ENCODE peak calls at places on chromosomes 12 and 14, in ten cellular contexts. I is A549, R is sigmoid colon, P is tibial nerve, H is esophagus muscularis mucosa, T is upper lobe of left lung, Y is stomach, G is HepG2, S is SK-N-SH, A is K562. N is an unnamed sample.

GRCh38 chr12:12715459-12716150 is 1.6 kb upstream of the CDKN1B start:
- DNase-seq in S (no peak), H (peak; percentile 87), I (peak; percentile 12), Y (no peak), P (no peak), T (no peak), G (no peak), R (no peak), A (peak; percentile 48), N (no peak)

GRCh38 chr12:74441872-74442271 is 95.8 kb upstream of the ATXN7L3B start:
- DNase-seq in S (no peak), H (no peak), A (no peak), R (no peak), P (no peak), T (no peak), I (no peak), Y (no peak), G (no peak), N (no peak)

GRCh38 chr12:10212623-10213131 is at the start of gene GABARAPL1:
- DNase-seq in H (peak; percentile 97), Y (peak; percentile 87), S (peak; percentile 91), P (peak; percentile 82), T (peak; percentile 97), G (peak; percentile 60), A (peak; percentile 74), I (peak; percentile 84), R (peak; percentile 96), N (peak; percentile 94)

GRCh38 chr14:103374121-103374520 is 11.1 kb upstream of the MARK3 start:
- DNase-seq in S (peak; percentile 79), Y (no peak), G (no peak), T (peak; percentile 40), H (no peak), A (no peak), P (no peak), R (no peak), I (no peak), N (no peak)

GRCh38 chr12:79251356-79251755 is 386.8 kb downstream of the SYT1 start:
- DNase-seq in R (no peak), Y (no peak), A (no peak), G (no peak), T (no peak), S (no peak), H (no peak), I (no peak), P (no peak), N (no peak)

GRCh38 chr14:92932448-92933395 is 9.8 kb downstream of the CHGA start:
- DNase-seq in T (peak; percentile 70), G (no peak), S (no peak), I (no peak), H (no peak), Y (no peak), R (no peak), A (no peak), P (no peak), N (no peak)

GRCh38 chr14:60630129-60630528 is 19.1 kb downstream of the SIX1 start:
- DNase-seq in Y (no peak), G (no peak), P (no peak), R (no peak), H (no peak), A (no peak), T (no peak), S (no peak), I (no peak), N (no peak)

GRCh38 chr12:12392428-12392827 is 35.5 kb downstream of the BORCS5 start:
- DNase-seq in G (no peak), P (no peak), A (peak; percentile 66), H (no peak), R (no peak), S (peak; percentile 43), T (no peak), I (no peak), Y (no peak), N (no peak)

GRCh38 chr14:77007339-77007974 is 21.1 kb downstream of the IRF2BPL start:
- DNase-seq in S (no peak), A (no peak), H (no peak), R (no peak), Y (no peak), I (no peak), T (no peak), P (no peak), G (no peak), N (no peak)

GRCh38 chr14:95727084-95727700 is 13.3 kb upstream of the TCL1A start:
- DNase-seq in I (no peak), G (no peak), H (peak; percentile 45), S (no peak), A (no peak), T (no peak), R (no peak), P (no peak), Y (no peak), N (no peak)

GRCh38 chr14:55610717-55611370 is 30.8 kb downstream of the KTN1 start:
- DNase-seq in R (no peak), P (no peak), S (no peak), I (no peak), G (no peak), T (peak; percentile 17), Y (no peak), H (no peak), A (no peak), N (no peak)

GRCh38 chr14:54788701-54789100 is 113.9 kb downstream of the GCH1 start:
- DNase-seq in T (no peak), Y (no peak), H (no peak), G (no peak), A (no peak), R (no peak), I (no peak), S (no peak), P (no peak), N (no peak)

DNA sequence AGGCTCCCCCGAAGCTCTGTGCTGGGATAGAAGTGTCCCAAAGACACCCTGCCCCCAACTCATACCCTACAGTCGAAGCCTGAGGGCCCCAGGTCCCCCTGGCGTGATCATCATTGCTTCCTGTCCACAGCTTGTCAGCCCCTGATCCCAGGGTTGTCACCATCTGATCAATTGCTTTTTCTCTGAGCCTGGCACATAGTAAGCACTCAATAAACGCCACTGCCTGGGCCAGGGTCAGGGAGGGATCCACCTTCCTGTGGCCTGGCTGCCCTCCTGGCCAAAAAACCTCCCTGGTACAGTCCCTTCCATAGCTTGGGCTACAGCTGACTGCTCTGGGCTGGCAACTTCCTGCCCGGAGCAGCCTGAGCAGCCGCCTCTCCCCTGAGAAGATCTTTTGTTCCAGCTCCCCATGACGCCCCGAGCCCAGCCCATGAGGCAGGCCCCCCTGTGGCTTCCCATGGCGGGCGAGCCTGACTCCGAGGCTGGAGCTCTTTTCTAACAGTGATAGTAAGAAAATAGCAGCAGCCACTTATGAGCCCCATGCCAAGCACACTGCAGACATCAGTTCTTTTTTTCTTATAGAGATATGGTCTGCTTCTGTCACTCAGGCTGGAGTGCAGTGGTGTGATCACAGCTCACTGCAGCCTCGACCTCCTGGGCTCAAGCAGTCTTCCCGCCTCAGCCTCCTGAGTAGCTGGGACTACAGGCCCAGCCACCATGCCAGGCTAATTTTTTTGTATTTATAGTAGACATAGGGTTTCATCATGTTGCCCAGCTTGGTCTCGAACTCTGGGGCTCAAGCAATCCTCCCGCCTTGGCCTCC is 6.5 kb downstream of the SH2B3 start:
- DNase-seq in I (no peak), R (no peak), H (no peak), G (no peak), Y (no peak), P (no peak), T (peak; percentile 63), A (peak; percentile 42), S (peak; percentile 41), N (no peak)
- H3K4me3 ChIP-seq in I (no peak overlapping the region), R (no peak overlapping the region), H (no peak overlapping the region), G (no peak overlapping the region), Y (no peak overlapping the region), P (no peak overlapping the region), T (no peak overlapping the region), A (no peak overlapping the region), S (no peak overlapping the region), N (no peak overlapping the region)

DNA sequence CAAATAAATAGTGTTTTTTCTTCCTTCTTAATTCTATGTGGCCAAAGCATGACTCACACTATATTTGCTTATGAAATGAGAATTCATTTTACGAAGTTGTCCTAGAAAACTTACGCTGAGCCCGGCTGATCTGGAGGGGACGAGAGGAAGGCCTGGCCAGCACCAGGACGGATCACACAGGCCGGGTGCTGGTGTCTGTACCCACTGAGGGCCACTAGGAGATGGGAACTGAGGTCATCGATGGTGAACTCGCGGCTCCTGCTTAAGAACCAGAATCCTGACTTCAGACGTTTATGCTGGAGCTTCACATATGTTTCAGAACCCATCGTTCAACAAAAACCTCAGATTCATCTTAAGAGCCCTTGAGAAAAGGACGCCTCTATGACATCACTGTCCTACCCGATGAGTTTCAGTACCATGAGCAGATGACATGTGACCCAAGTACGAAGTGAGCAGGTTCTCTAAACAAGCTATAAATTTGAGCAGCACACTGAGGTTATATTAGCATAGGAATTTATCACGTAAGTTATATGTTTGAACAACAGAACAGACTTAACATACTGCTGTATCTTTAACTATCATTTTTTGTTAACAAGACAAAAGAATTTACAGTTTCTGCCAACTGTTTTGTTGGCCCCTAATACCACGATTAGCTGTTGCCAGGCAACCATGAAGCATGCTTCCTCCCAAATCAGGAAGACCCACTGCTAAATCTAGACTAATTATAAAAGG is 111.9 kb downstream of the FOXN3 start:
- DNase-seq in Y (no peak), R (peak; percentile 73), A (no peak), H (no peak), T (no peak), G (no peak), S (peak; percentile 42), I (no peak), P (no peak), N (peak; percentile 51)
- TF ChIP-seq EP300 in Y (no peak), R (peak; percentile 86), A (no peak), H (no peak), T (no peak), G (no peak), S (no peak), I (no peak), P (peak; percentile 19), N (no peak)

DNA sequence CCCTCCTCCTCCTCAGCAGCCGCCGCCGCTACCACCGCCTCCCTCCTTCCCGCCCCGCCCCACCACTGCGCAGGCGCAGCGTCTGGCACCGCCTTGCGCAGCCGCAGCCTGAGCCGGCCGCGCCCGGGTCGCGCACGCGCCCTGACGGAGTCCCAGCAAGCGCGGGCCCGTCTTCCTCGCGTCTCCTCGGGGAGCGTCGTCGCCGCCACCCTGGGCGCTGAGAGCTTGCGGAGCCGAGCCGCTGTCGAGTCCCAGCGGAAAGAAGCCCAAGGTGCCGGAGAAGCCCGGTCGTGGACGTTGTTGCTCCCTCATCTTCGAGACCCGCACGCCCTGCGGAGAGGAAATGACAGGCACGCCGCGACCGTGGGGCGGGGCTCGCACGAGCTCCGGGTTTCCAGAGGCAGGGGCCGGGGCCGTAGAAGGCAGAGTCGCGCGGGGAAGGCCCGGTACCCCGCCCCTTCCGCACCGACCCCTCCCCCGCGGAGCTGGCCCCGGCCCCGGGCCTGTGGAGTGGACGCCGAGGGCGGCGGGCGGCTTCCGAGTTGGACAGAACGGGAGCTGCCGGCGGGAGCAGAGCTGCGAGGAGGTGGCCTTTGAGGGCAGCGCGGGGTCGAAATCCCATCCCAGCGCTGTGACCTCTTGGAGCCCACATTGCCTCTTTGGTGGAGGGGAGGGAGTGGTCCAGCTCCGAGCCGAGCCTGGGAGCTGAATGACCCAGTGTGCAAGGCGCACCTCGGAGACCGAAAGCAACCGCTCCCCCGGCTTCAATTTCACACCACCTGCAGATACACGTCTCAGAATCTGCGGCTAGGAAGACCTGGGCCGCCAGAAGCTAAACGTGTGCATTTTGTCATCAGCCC is 469 bp upstream of the RAB35 start:
- DNase-seq in Y (peak; percentile 95), P (peak; percentile 86), G (peak; percentile 86), H (peak; percentile 98), A (peak; percentile 96), S (peak; percentile 100), I (peak; percentile 96), R (peak; percentile 97), T (peak; percentile 100), N (peak; percentile 95)
- H3K9me3 ChIP-seq in Y (no peaks in the 10 kb centered on the region), P (no peaks in the 10 kb centered on the region), G (no peaks in the 10 kb centered on the region), H (no peaks in the 10 kb centered on the region), A (no peaks in the 10 kb centered on the region), S (no peaks in the 10 kb centered on the region), I (no peaks in the 10 kb centered on the region), R (no peaks in the 10 kb centered on the region), T (no peaks in the 10 kb centered on the region), N (no peaks in the 10 kb centered on the region)

GRCh38 chr12:93593833-93594232 is 21.4 kb downstream of the SOCS2 start:
- DNase-seq in A (no peak), I (no peak), T (no peak), P (no peak), R (no peak), G (no peak), Y (no peak), H (no peak), S (no peak), N (no peak)
- H3K4me3 ChIP-seq in A (no peak overlapping the region), I (no peak overlapping the region), T (peak overlapping the region; percentile 24), P (no peak overlapping the region), R (peak overlapping the region; percentile 27), G (no peak overlapping the region), Y (no peak overlapping the region), H (peak overlapping the region; percentile 10), S (no peak overlapping the region), N (peak overlapping the region; percentile 1)